ENCODE peak calls at places on chromosomes 12 and 14, in seven cellular contexts. S is neural progenitor cell, Y is upper lobe of left lung, L is body of pancreas, W is GM23338, P is heart right ventricle, Z is cardiac muscle cell. G is an unnamed sample.

GRCh38 chr12:79933580-79934264 is 1.2 kb downstream of the PPP1R12A start:
- DNase-seq in W (no peak), Z (peak; percentile 45), Y (no peak), L (no peak), P (no peak), S (peak; percentile 32), G (no peak)

GRCh38 chr12:57460457-57461325 is 1.1 kb downstream of the GLI1 start:
- DNase-seq in P (no peak), W (peak; percentile 91), Z (peak; percentile 59), L (peak; percentile 29), Y (peak; percentile 77), S (peak; percentile 96), G (no peak)

GRCh38 chr14:63855272-63855671 is 2.5 kb downstream of the SYNE2 start:
- DNase-seq in P (no peak), W (no peak), Y (no peak), Z (peak; percentile 56), L (no peak), S (no peak), G (no peak)

GRCh38 chr12:130114952-130115351 is 47.3 kb upstream of the FZD10 start:
- DNase-seq in P (no peak), L (no peak), Z (no peak), Y (no peak), S (no peak), W (no peak), G (no peak)

GRCh38 chr12:54135621-54136027 is 53.2 kb downstream of the SMUG1 start:
- DNase-seq in P (no peak), Z (peak; percentile 33), L (no peak), W (no peak), S (peak; percentile 87), Y (no peak), G (no peak)

GRCh38 chr12:106246891-106247730 is 709 bp downstream of the CKAP4 start:
- DNase-seq in Y (peak; percentile 94), W (peak; percentile 56), L (peak; percentile 77), Z (peak; percentile 77), P (peak; percentile 65), S (peak; percentile 93), G (peak; percentile 79)

GRCh38 chr14:105931808-105932483 is 405.6 kb downstream of the TMEM121 start:
- DNase-seq in P (no peak), L (no peak), Z (no peak), S (no peak), Y (no peak), W (no peak), G (peak; percentile 21)

GRCh38 chr12:29537292-29537691 is 39.8 kb upstream of the OVCH1 start:
- DNase-seq in Z (no peak), S (no peak), L (no peak), W (no peak), P (no peak), Y (no peak), G (no peak)

GRCh38 chr12:54398995-54399793 is 14.7 kb upstream of the ZNF385A start:
- DNase-seq in W (peak; percentile 89), P (peak; percentile 87), Z (peak; percentile 85), Y (no peak), L (peak; percentile 83), S (peak; percentile 81), G (peak; percentile 93)

GRCh38 chr12:79874665-79875064 is 60.2 kb downstream of the PPP1R12A start:
- DNase-seq in P (no peak), L (no peak), S (peak; percentile 75), Y (no peak), Z (no peak), W (peak; percentile 80), G (no peak)

GRCh38 chr12:121638298-121639202 is 12.2 kb downstream of the ORAI1 start:
- DNase-seq in S (no peak), P (no peak), L (no peak), W (no peak), Y (no peak), Z (no peak), G (no peak)

GRCh38 chr12:1422604-1423315 is 171.6 kb downstream of the FBXL14 start:
- DNase-seq in P (no peak), S (no peak), W (no peak), L (no peak), Y (no peak), Z (no peak), G (no peak)

GRCh38 chr12:42481368-42481767 is 108.2 kb downstream of the PRICKLE1 start:
- DNase-seq in Z (no peak), L (no peak), S (peak; percentile 75), Y (no peak), P (no peak), W (peak; percentile 73), G (no peak)

GRCh38 chr14:99728231-99728920 is 44.3 kb downstream of the CYP46A1 start:
- DNase-seq in Y (peak; percentile 69), W (no peak), Z (no peak), P (no peak), S (peak; percentile 1), L (peak; percentile 10), G (no peak)

GRCh38 chr14:23751591-23751990 is 115.4 kb downstream of the DHRS2 start:
- DNase-seq in Y (no peak), W (no peak), L (no peak), Z (no peak), S (no peak), P (no peak), G (no peak)

GRCh38 chr12:26198742-26199141 is 3.4 kb downstream of the SSPN start:
- DNase-seq in L (no peak), W (no peak), Y (no peak), S (no peak), P (peak; percentile 29), Z (no peak), G (peak; percentile 43)

GRCh38 chr12:109612975-109613502 is 39.4 kb downstream of the MVK start:
- DNase-seq in L (no peak), Z (no peak), Y (no peak), W (peak; percentile 57), P (no peak), S (no peak), G (no peak)

GRCh38 chr14:33307691-33308369 is 369.2 kb downstream of the NPAS3 start:
- DNase-seq in P (peak; percentile 53), W (peak; percentile 11), Z (no peak), Y (no peak), S (peak; percentile 35), L (peak; percentile 18), G (peak; percentile 64)

GRCh38 chr12:111728795-111729194 is 37.9 kb upstream of the ALDH2 start:
- DNase-seq in P (no peak), Z (no peak), L (no peak), S (no peak), W (no peak), Y (no peak), G (no peak)

GRCh38 chr12:111730420-111730819 is 36.3 kb upstream of the ALDH2 start:
- DNase-seq in W (no peak), Y (no peak), P (no peak), Z (no peak), S (no peak), L (no peak), G (no peak)

GRCh38 chr12:111733340-111733739 is 33.4 kb upstream of the ALDH2 start:
- DNase-seq in Y (no peak), Z (no peak), P (no peak), S (no peak), L (no peak), W (no peak), G (no peak)
- H3K4me1 ChIP-seq in Y (no peaks in the 10 kb centered on the region), Z (no peaks in the 10 kb centered on the region), P (no peaks in the 10 kb centered on the region), S (no peaks in the 10 kb centered on the region), L (no peaks in the 10 kb centered on the region), W (no peaks in the 10 kb centered on the region), G (no peaks in the 10 kb centered on the region)

GRCh38 chr14:31944256-31945073 is 132.6 kb upstream of the ARHGAP5 start:
- DNase-seq in W (no peak), P (no peak), L (no peak), Z (no peak), Y (no peak), S (no peak), G (no peak)

GRCh38 chr14:31947076-31947475 is 130.0 kb upstream of the ARHGAP5 start:
- DNase-seq in L (no peak), Z (no peak), P (no peak), S (no peak), W (no peak), Y (no peak), G (no peak)

GRCh38 chr14:31945074-31945613 is 132.0 kb upstream of the ARHGAP5 start:
- DNase-seq in W (no peak), P (no peak), Z (no peak), L (no peak), S (no peak), Y (no peak), G (no peak)

GRCh38 chr14:31943861-31944255 is 133.2 kb upstream of the ARHGAP5 start:
- DNase-seq in S (no peak), L (no peak), W (no peak), Z (no peak), P (no peak), Y (no peak), G (no peak)

GRCh38 chr14:31945701-31946100 is 131.4 kb upstream of the ARHGAP5 start:
- DNase-seq in P (no peak), Z (no peak), S (no peak), L (no peak), W (no peak), Y (no peak), G (no peak)
- H3K27ac ChIP-seq in P (no peak overlapping the region), Z (no peak overlapping the region), S (no peak overlapping the region), L (no peak overlapping the region), W (no peak overlapping the region), Y (no peak overlapping the region), G (no peak overlapping the region)

GRCh38 chr14:101622251-101623076 is 61.2 kb downstream of the DIO3 start:
- DNase-seq in L (no peak), Y (no peak), Z (no peak), S (no peak), P (no peak), W (no peak), G (no peak)
- H3K36me3 ChIP-seq in L (no peaks in the 10 kb centered on the region), Y (no peaks in the 10 kb centered on the region), Z (no peaks in the 10 kb centered on the region), S (no peaks in the 10 kb centered on the region), P (no peaks in the 10 kb centered on the region), W (no peaks in the 10 kb centered on the region), G (no peaks in the 10 kb centered on the region)

DNA sequence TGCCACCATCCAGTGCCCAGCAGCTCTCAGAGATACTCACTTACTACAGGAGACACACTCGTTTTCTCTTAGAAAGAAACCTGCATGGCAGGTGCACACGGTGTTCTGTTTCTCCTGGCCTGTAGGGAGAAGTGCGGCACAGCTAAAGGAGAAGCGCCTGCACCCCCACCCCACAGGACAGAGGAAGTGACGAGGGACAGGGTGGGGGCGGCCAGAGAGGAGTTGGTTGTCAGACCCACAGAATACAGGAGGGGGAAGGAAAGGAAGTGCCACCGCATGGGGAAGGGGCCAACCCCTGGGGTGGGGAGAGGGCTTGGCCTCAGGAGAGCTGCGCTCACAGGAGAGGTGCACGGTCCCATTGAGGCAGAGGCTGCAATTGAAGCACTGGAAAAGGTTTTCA is 8.8 kb downstream of the TNFRSF1A start:
- DNase-seq in Z (no peak), L (no peak), P (no peak), S (no peak), W (no peak), Y (no peak), G (peak; percentile 30)
- H3K4me1 ChIP-seq in Z (peaks cover 29% of the 10 kb centered on the region), L (peaks cover 49% of the 10 kb centered on the region), P (peaks cover 36% of the 10 kb centered on the region), S (peaks cover 31% of the 10 kb centered on the region), W (peaks cover 48% of the 10 kb centered on the region), Y (peaks cover 72% of the 10 kb centered on the region), G (peaks cover 44% of the 10 kb centered on the region)

G was measured in psoas muscle.